ENCODE peak calls at places on chromosome 13, in eight cellular contexts. W, A, C, V, M, R, H and Z are unnamed samples. For H3K9me3, the result is how much of the 10 kb centered on the place peaks cover.

GRCh38 chr13:98315466-98315865 is 138.4 kb upstream of the RNF113B start:
- DNase-seq in R (no peak), M (no peak), C (no peak), W (no peak), V (no peak), A (peak), H (no peak), Z (no peak)

GRCh38 chr13:113737803-113738202 is 21.2 kb upstream of the TMEM255B start:
- DNase-seq in A (no peak), M (no peak), R (no peak), V (no peak), C (no peak), H (no peak), W (no peak), Z (no peak)

GRCh38 chr13:73681015-73681414 is 453.2 kb downstream of the KLF12 start:
- DNase-seq in A (no peak), C (no peak), M (no peak), R (no peak), H (no peak), V (no peak), W (no peak), Z (no peak)

GRCh38 chr13:23458972-23459371 is 25.5 kb upstream of the SACS start:
- DNase-seq in W (no peak), M (no peak), C (no peak), R (no peak), H (no peak), V (no peak), A (no peak), Z (no peak)

GRCh38 chr13:79675931-79676658 is 195.1 kb downstream of the NDFIP2 start:
- DNase-seq in M (no peak), R (no peak), V (no peak), W (no peak), A (no peak), C (no peak), H (no peak), Z (no peak)

GRCh38 chr13:26052136-26052736 is 420 bp upstream of the SHISA2 start:
- DNase-seq in V (no peak), A (no peak), H (no peak), C (no peak), M (no peak), R (no peak), W (no peak), Z (no peak)

GRCh38 chr13:25738342-25738771 is 313.5 kb downstream of the SHISA2 start:
- DNase-seq in C (no peak), M (no peak), A (no peak), R (peak), V (no peak), H (no peak), W (no peak), Z (no peak)

GRCh38 chr13:51772781-51773180 is 31.2 kb downstream of the DHRS12 start:
- DNase-seq in W (no peak), C (no peak), H (no peak), M (no peak), A (no peak), V (no peak), R (no peak), Z (no peak)

GRCh38 chr13:36190771-36191170 is 23.6 kb downstream of the SOHLH2 start:
- DNase-seq in H (no peak), V (no peak), C (no peak), A (no peak), M (no peak), R (no peak), W (no peak), Z (no peak)

GRCh38 chr13:74450525-74450845 is 316.3 kb upstream of the KLF12 start:
- DNase-seq in V (no peak), W (no peak), M (no peak), A (no peak), C (no peak), R (no peak), H (no peak), Z (no peak)

GRCh38 chr13:42696191-42696590 is 85.2 kb upstream of the FAM216B start:
- DNase-seq in C (no peak), R (peak), W (no peak), M (no peak), A (no peak), V (no peak), H (no peak), Z (no peak)

GRCh38 chr13:80224468-80224867 is 116.5 kb downstream of the SPRY2 start:
- DNase-seq in M (no peak), C (no peak), V (no peak), W (no peak), A (no peak), H (no peak), R (no peak), Z (no peak)

GRCh38 chr13:20363162-20363561 is 131.0 kb upstream of the GJB6 start:
- DNase-seq in R (no peak), A (no peak), M (no peak), H (no peak), V (no peak), W (no peak), C (no peak), Z (no peak)

GRCh38 chr13:19862511-19863313 is 737 bp downstream of the ZMYM5 start:
- DNase-seq in A (peak), R (peak), W (peak), H (peak), V (peak), M (no peak), C (no peak), Z (peak)

DNA sequence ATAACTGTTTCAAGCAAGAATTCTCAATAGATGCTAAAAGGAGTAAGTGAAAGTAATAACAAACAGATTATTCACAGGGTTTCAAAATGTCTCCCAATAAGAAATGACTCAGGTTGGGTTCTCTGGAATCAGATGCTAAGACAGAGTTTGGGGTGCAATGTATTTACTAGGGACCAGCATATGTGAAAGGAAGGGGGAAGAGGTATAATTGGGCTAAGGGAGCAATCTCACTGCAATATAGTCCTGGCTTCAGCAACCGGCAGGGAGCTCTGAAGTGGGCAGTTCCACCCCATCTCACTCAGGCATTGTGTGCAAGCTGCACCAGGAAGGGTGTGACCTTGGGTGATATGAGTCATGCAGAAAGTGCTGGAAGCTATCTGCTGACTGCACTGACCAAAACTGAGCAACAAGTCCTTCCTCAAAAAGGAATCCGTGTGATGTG is 23.4 kb downstream of the ZDHHC20 start:
- DNase-seq in H (peak), A (peak), C (peak), R (peak), M (peak), V (peak), W (peak), Z (no peak)
- H3K9me3 ChIP-seq in H (under half), A (under half), C (under half), R (under half), M (under half), V (under half), W (under half), Z (under half)

DNA sequence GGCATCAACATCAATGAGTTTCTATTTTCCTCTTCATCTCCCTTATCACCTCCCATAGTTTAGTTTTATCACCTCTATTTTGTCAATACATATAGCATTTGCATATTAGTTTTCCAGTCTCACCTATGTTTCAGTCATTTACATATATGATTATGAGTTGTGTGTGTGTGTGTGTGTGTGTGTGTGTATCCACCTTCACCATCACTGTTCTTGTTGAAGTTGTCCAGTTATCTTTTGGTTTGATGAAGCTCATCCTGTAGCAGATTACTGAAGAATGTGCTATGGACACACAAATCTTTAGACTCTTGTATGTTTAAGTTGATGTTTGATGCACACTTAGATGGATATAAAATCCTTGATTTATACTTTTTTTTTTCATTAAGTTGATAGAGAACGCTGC is 40.5 kb downstream of the SPACA7 start:
- DNase-seq in V (no peak), A (no peak), W (no peak), R (no peak), H (no peak), M (no peak), C (no peak), Z (no peak)
- H3K9me3 ChIP-seq in V (under half), A (under half), W (under half), R (under half), H (half or more), M (under half), C (under half), Z (under half)

GRCh38 chr13:48295271-48295670 is 8.3 kb upstream of the RB1 start:
- DNase-seq in A (no peak), M (no peak), V (no peak), C (no peak), W (no peak), R (no peak), H (no peak), Z (no peak)

GRCh38 chr13:48296528-48296927 is 7.0 kb upstream of the RB1 start:
- DNase-seq in C (no peak), R (no peak), W (no peak), A (no peak), M (no peak), H (no peak), V (no peak), Z (no peak)

GRCh38 chr13:48294670-48295069 is 8.9 kb upstream of the RB1 start:
- DNase-seq in W (no peak), R (no peak), H (no peak), C (no peak), M (no peak), V (no peak), A (no peak), Z (no peak)

GRCh38 chr13:48292650-48293049 is 10.9 kb upstream of the RB1 start:
- DNase-seq in M (no peak), V (no peak), R (no peak), A (no peak), W (no peak), C (no peak), H (no peak), Z (no peak)

DNA sequence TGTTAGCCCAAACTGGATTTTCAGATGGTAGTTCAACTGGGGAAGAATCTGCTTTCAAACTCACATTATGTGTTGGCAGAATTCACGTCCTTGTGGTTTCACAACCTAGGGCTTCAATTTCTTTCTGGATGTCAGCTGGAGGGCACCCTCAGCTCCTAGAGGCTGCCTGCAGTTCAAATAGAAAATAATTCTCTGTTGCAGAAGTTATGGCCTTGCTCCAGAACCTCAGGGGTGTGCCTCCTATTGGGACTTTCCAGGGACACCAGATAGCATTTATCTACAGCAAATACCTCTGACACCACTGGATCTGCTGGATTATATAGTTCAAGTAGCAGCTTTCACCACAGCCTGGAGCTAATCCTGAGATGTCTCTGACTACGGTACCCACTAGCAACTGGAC is 11.8 kb upstream of the RB1 start:
- DNase-seq in V (no peak), H (no peak), R (no peak), W (no peak), C (no peak), A (no peak), M (no peak), Z (no peak)
- H3K9me3 ChIP-seq in V (under half), H (under half), R (under half), W (under half), C (under half), A (under half), M (under half), Z (under half)

GRCh38 chr13:99421758-99422555 is 79.3 kb upstream of the TM9SF2 start:
- DNase-seq in M (no peak), C (no peak), R (no peak), H (no peak), W (no peak), A (no peak), V (no peak), Z (no peak)
- H3K9me3 ChIP-seq in M (under half), C (under half), R (under half), H (under half), W (under half), A (under half), V (under half), Z (under half)

GRCh38 chr13:38086721-38087120 is 217.1 kb upstream of the TRPC4 start:
- DNase-seq in V (no peak), C (no peak), A (no peak), M (no peak), H (no peak), W (no peak), R (no peak), Z (no peak)
- H3K9me3 ChIP-seq in V (under half), C (under half), A (under half), M (under half), H (half or more), W (under half), R (under half), Z (under half)